ENCODE peak calls at places on chromosomes 5 and 9, in six cellular contexts. C, H, D, X, L and P are unnamed samples.

GRCh38 chr9:4604678-4605095 is 57.4 kb upstream of the PLPP6 start:
- DNase-seq in C (no peak), H (no peak), D (peak; percentile 69), X (peak; percentile 45), L (peak; percentile 71), P (peak; percentile 86)

GRCh38 chr9:113593682-113594281 is 130.3 kb downstream of the RGS3 start:
- DNase-seq in C (peak; percentile 99), H (no peak), D (no peak), X (no peak), L (peak; percentile 79), P (peak; percentile 94)

GRCh38 chr9:106075568-106075967 is 381.2 kb downstream of the TMEM38B start:
- DNase-seq in C (no peak), H (no peak), D (no peak), X (no peak), L (no peak), P (no peak)

GRCh38 chr9:93613791-93614190 is 37.4 kb downstream of the PHF2 start:
- DNase-seq in C (no peak), H (no peak), D (no peak), X (no peak), L (no peak), P (no peak)

GRCh38 chr5:171678631-171679030 is 107.0 kb upstream of the SMIM23 start:
- DNase-seq in C (no peak), H (no peak), D (no peak), X (no peak), L (no peak), P (no peak)

GRCh38 chr9:105608685-105609598 is 51.0 kb downstream of the FKTN start:
- DNase-seq in C (no peak), H (no peak), D (no peak), X (no peak), L (no peak), P (no peak)

GRCh38 chr5:132469380-132470372 is 20.9 kb downstream of the IRF1 start:
- DNase-seq in C (peak; percentile 44), H (no peak), D (no peak), X (no peak), L (no peak), P (no peak)

GRCh38 chr5:43985411-43985810 is 382.4 kb downstream of the NNT start:
- DNase-seq in C (no peak), H (no peak), D (no peak), X (no peak), L (no peak), P (no peak)

GRCh38 chr9:112396872-112397271 is 17.0 kb downstream of the HSDL2 start:
- DNase-seq in C (no peak), H (no peak), D (no peak), X (no peak), L (no peak), P (no peak)

GRCh38 chr5:67050125-67050524 is 146.5 kb downstream of the CD180 start:
- DNase-seq in C (no peak), H (no peak), D (no peak), X (no peak), L (no peak), P (no peak)

GRCh38 chr9:124285903-124286291 is 28.1 kb downstream of the NEK6 start:
- DNase-seq in C (peak; percentile 96), H (no peak), D (no peak), X (no peak), L (peak; percentile 77), P (peak; percentile 92)

GRCh38 chr9:31908891-31909480 is 475.5 kb upstream of the ACO1 start:
- DNase-seq in C (no peak), H (no peak), D (no peak), X (no peak), L (no peak), P (no peak)

GRCh38 chr5:43042176-43042625 is 2.1 kb upstream of the ANXA2R start:
- DNase-seq in C (peak; percentile 88), H (peak; percentile 78), D (peak; percentile 87), X (peak; percentile 74), L (peak; percentile 80), P (peak; percentile 68)

GRCh38 chr5:68994645-68995044 is 99.2 kb upstream of the SLC30A5 start:
- DNase-seq in C (no peak), H (no peak), D (no peak), X (no peak), L (no peak), P (no peak)

GRCh38 chr9:114314256-114314867 is 8.5 kb upstream of the ORM1 start:
- DNase-seq in C (peak; percentile 16), H (no peak), D (no peak), X (no peak), L (no peak), P (peak; percentile 6)

GRCh38 chr9:99239341-99240055 is 17.4 kb downstream of the SEC61B start:
- DNase-seq in C (no peak), H (no peak), D (no peak), X (no peak), L (no peak), P (no peak)

GRCh38 chr5:79590395-79590999 is 21.7 kb upstream of the TENT2 start:
- DNase-seq in C (no peak), H (no peak), D (no peak), X (no peak), L (no peak), P (no peak)

GRCh38 chr5:170105643-170106611 is at the start of gene FOXI1:
- DNase-seq in C (no peak), H (no peak), D (no peak), X (no peak), L (no peak), P (no peak)

GRCh38 chr5:54519083-54519541 is 1.6 kb downstream of the SNX18 start:
- DNase-seq in C (peak; percentile 70), H (no peak), D (no peak), X (no peak), L (no peak), P (no peak)

GRCh38 chr5:36998578-36998977 is 122.0 kb downstream of the NIPBL start:
- DNase-seq in C (no peak), H (no peak), D (no peak), X (no peak), L (no peak), P (no peak)

DNA sequence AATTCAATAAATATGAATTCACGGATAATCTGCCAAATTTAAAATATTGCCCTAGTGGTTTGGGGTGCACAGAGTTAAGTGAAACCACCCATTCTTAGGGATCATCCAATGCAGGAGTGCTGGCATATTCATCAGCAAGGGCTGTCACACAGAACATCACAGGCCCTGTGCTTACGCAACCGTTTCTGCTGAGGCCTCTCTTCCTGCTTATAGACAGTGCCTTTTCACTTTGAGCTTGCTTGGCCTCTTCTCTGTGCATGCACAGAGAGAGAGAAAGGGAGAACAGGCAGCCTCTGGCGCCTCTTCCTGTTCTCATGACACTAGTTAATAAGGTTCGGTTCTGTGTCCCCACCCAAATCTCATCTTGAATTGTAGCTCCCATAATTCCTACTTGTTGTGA is 366.3 kb downstream of the ICE1 start:
- DNase-seq in C (no peak), H (no peak), D (no peak), X (no peak), L (no peak), P (no peak)
- H3K27me3 ChIP-seq in C (no peaks in the 10 kb centered on the region), H (no peaks in the 10 kb centered on the region), D (no peaks in the 10 kb centered on the region), X (peaks cover 2% of the 10 kb centered on the region), L (no peaks in the 10 kb centered on the region), P (no peaks in the 10 kb centered on the region)

GRCh38 chr9:37007295-37007694 is 26.8 kb downstream of the PAX5 start:
- DNase-seq in C (no peak), H (no peak), D (no peak), X (no peak), L (no peak), P (no peak)

GRCh38 chr9:37011530-37011929 is 22.5 kb downstream of the PAX5 start:
- DNase-seq in C (no peak), H (no peak), D (no peak), X (no peak), L (no peak), P (no peak)

GRCh38 chr9:37005517-37006140 is 28.4 kb downstream of the PAX5 start:
- DNase-seq in C (no peak), H (no peak), D (no peak), X (no peak), L (no peak), P (no peak)

GRCh38 chr9:37010976-37011375 is 23.1 kb downstream of the PAX5 start:
- DNase-seq in C (no peak), H (no peak), D (no peak), X (no peak), L (no peak), P (no peak)

GRCh38 chr9:37010180-37010579 is 23.9 kb downstream of the PAX5 start:
- DNase-seq in C (no peak), H (no peak), D (no peak), X (no peak), L (no peak), P (no peak)
- H3K27ac ChIP-seq in C (no peak overlapping the region), H (no peak overlapping the region), D (no peak overlapping the region), X (no peak overlapping the region), L (no peak overlapping the region), P (no peak overlapping the region)

GRCh38 chr9:133699546-133699945 is 38.6 kb downstream of the SARDH start:
- DNase-seq in C (no peak), H (no peak), D (no peak), X (no peak), L (no peak), P (no peak)
- H3K27me3 ChIP-seq in C (no peaks in the 10 kb centered on the region), H (no peaks in the 10 kb centered on the region), D (no peaks in the 10 kb centered on the region), X (no peaks in the 10 kb centered on the region), L (no peaks in the 10 kb centered on the region), P (no peaks in the 10 kb centered on the region)

DNA sequence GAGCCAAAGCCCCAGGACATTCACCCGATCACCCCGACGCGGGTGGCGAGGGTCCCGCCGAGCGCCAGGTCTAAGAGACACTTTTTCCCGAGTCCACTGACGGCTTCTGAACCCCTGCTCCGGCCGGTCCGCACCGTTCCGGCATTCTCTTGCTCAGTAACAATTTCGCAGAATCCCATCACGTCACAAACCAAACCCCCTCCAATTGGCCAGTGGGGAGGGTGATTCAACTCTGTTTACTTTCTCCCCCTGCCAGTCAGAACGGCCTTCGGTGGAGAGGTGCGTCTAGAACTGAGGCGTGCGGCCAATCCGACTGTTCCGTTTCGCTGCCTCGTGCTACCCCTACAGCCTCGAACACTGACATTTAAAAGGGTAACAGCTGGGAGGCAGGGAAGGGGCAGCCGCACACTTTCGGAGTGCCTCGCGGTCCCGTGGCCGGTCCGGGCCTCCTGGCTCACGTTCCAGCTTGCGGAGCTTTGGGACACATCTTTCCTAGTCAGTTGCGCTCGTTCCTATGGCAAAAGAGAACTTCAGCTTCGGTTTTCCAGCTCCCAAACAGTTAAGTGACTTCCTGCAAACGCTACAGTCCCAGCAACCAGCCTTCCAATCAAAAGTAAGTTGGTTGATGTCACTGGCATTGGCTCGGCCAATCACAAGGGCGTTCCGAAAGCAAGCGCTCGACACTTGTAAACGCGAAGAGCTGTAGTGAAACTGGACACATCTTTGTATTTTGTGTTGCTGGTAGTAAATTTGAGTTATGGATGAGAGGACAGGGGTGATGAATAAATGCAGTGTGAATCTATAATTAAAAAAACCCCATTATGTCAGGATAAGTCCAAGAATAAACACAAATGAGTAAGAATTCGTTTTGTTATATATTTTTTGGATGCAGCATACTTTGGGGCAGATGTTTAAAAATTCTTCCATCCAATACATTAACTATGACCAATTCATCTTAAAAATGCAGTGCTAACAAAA is at the start of gene KLF9:
- DNase-seq in C (peak; percentile 99), H (peak; percentile 88), D (no peak), X (peak; percentile 87), L (peak; percentile 96), P (peak; percentile 98)
- H3K27ac ChIP-seq in C (peak within 1 kb of the TSS; percentile 100), H (peak within 1 kb of the TSS; percentile 99), D (no peak within 1 kb of the TSS), X (peak within 1 kb of the TSS; percentile 97), L (peak within 1 kb of the TSS; percentile 100), P (peak within 1 kb of the TSS; percentile 98)

DNA sequence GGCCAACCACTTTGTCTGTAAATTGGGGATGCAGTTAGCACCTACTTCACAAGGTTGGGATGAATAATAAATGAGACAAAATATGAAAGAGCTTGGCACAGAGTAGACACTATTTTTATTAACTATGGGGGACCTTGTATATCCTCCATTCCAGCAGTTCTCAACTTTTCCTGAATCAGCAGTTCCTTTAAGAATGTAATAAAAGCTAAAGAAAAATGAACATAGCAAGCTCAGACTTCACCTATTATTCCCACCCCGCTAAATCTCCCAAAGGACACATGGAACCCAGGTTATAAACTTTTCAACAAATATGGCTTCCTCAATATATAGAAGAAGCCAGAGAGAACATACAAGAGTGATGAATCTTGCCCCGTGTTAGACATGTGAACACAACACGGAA is 32.0 kb upstream of the TTC1 start:
- DNase-seq in C (no peak), H (no peak), D (no peak), X (no peak), L (no peak), P (no peak)
- H3K27me3 ChIP-seq in C (no peaks in the 10 kb centered on the region), H (peaks cover 8% of the 10 kb centered on the region), D (no peaks in the 10 kb centered on the region), X (peaks cover 13% of the 10 kb centered on the region), L (no peaks in the 10 kb centered on the region), P (no peaks in the 10 kb centered on the region)